ENCODE peak calls at places on chromosomes 3 and 15, in seven cellular contexts. One of them, this sample, is unnamed.

GRCh38 chr3:107416138-107416537 is 38.9 kb downstream of the CCDC54 start:
- DNase-seq in T-helper 17 cell: no peak
- DNase-seq in activated CD4-positive, alpha-beta T cell treated with anti-CD3 and anti-CD28 coated beads for 24 hours: no peak
- DNase-seq in WERI-Rb-1: no peak
- DNase-seq in EH: peak; percentile 30
- DNase-seq in activated CD8-positive, alpha-beta memory T cell treated with anti-CD3 and anti-CD28 coated beads, Interleukin-2, amount 50 U/mL, for 48 hours: no peak
- DNase-seq in ELR: peak; percentile 20
- DNase-seq in this sample: no peak

GRCh38 chr3:39387411-39387975 is 4.3 kb downstream of the SLC25A38 start:
- DNase-seq in T-helper 17 cell: no peak
- DNase-seq in activated CD4-positive, alpha-beta T cell treated with anti-CD3 and anti-CD28 coated beads for 24 hours: no peak
- DNase-seq in WERI-Rb-1: no peak
- DNase-seq in EH: no peak
- DNase-seq in activated CD8-positive, alpha-beta memory T cell treated with anti-CD3 and anti-CD28 coated beads, Interleukin-2, amount 50 U/mL, for 48 hours: no peak
- DNase-seq in ELR: no peak
- DNase-seq in this sample: no peak

GRCh38 chr3:15117011-15117410 is 18.1 kb upstream of the RBSN start:
- DNase-seq in T-helper 17 cell: no peak
- DNase-seq in activated CD4-positive, alpha-beta T cell treated with anti-CD3 and anti-CD28 coated beads for 24 hours: no peak
- DNase-seq in WERI-Rb-1: no peak
- DNase-seq in EH: no peak
- DNase-seq in activated CD8-positive, alpha-beta memory T cell treated with anti-CD3 and anti-CD28 coated beads, Interleukin-2, amount 50 U/mL, for 48 hours: no peak
- DNase-seq in ELR: no peak
- DNase-seq in this sample: no peak

GRCh38 chr15:74240897-74241614 is 4.9 kb downstream of the CCDC33 start:
- DNase-seq in T-helper 17 cell: no peak
- DNase-seq in activated CD4-positive, alpha-beta T cell treated with anti-CD3 and anti-CD28 coated beads for 24 hours: no peak
- DNase-seq in WERI-Rb-1: no peak
- DNase-seq in EH: no peak
- DNase-seq in activated CD8-positive, alpha-beta memory T cell treated with anti-CD3 and anti-CD28 coated beads, Interleukin-2, amount 50 U/mL, for 48 hours: no peak
- DNase-seq in ELR: no peak
- DNase-seq in this sample: no peak

GRCh38 chr3:34256021-34256420 is 457.6 kb downstream of the PDCD6IP start:
- DNase-seq in T-helper 17 cell: no peak
- DNase-seq in activated CD4-positive, alpha-beta T cell treated with anti-CD3 and anti-CD28 coated beads for 24 hours: no peak
- DNase-seq in WERI-Rb-1: no peak
- DNase-seq in EH: no peak
- DNase-seq in activated CD8-positive, alpha-beta memory T cell treated with anti-CD3 and anti-CD28 coated beads, Interleukin-2, amount 50 U/mL, for 48 hours: no peak
- DNase-seq in ELR: no peak
- DNase-seq in this sample: no peak

GRCh38 chr3:113574213-113574612 is 41.9 kb downstream of the SIDT1 start:
- DNase-seq in T-helper 17 cell: no peak
- DNase-seq in activated CD4-positive, alpha-beta T cell treated with anti-CD3 and anti-CD28 coated beads for 24 hours: no peak
- DNase-seq in WERI-Rb-1: no peak
- DNase-seq in EH: no peak
- DNase-seq in activated CD8-positive, alpha-beta memory T cell treated with anti-CD3 and anti-CD28 coated beads, Interleukin-2, amount 50 U/mL, for 48 hours: no peak
- DNase-seq in ELR: no peak
- DNase-seq in this sample: no peak

GRCh38 chr3:106447902-106448301 is 579.1 kb upstream of the CBLB start:
- DNase-seq in T-helper 17 cell: no peak
- DNase-seq in activated CD4-positive, alpha-beta T cell treated with anti-CD3 and anti-CD28 coated beads for 24 hours: no peak
- DNase-seq in WERI-Rb-1: no peak
- DNase-seq in EH: no peak
- DNase-seq in activated CD8-positive, alpha-beta memory T cell treated with anti-CD3 and anti-CD28 coated beads, Interleukin-2, amount 50 U/mL, for 48 hours: no peak
- DNase-seq in ELR: no peak
- DNase-seq in this sample: no peak

GRCh38 chr3:58237940-58238681 is 519 bp downstream of the ABHD6 start:
- DNase-seq in T-helper 17 cell: no peak
- DNase-seq in activated CD4-positive, alpha-beta T cell treated with anti-CD3 and anti-CD28 coated beads for 24 hours: peak; percentile 23
- DNase-seq in WERI-Rb-1: peak; percentile 54
- DNase-seq in EH: no peak
- DNase-seq in activated CD8-positive, alpha-beta memory T cell treated with anti-CD3 and anti-CD28 coated beads, Interleukin-2, amount 50 U/mL, for 48 hours: peak; percentile 83
- DNase-seq in ELR: peak; percentile 59
- DNase-seq in this sample: peak; percentile 50

GRCh38 chr3:197417896-197418618 is 119.6 kb upstream of the DLG1 start:
- DNase-seq in T-helper 17 cell: no peak
- DNase-seq in activated CD4-positive, alpha-beta T cell treated with anti-CD3 and anti-CD28 coated beads for 24 hours: no peak
- DNase-seq in WERI-Rb-1: peak; percentile 28
- DNase-seq in EH: no peak
- DNase-seq in activated CD8-positive, alpha-beta memory T cell treated with anti-CD3 and anti-CD28 coated beads, Interleukin-2, amount 50 U/mL, for 48 hours: no peak
- DNase-seq in ELR: no peak
- DNase-seq in this sample: no peak

GRCh38 chr15:57686657-57687056 is 19.9 kb upstream of the POLR2M start:
- DNase-seq in T-helper 17 cell: no peak
- DNase-seq in activated CD4-positive, alpha-beta T cell treated with anti-CD3 and anti-CD28 coated beads for 24 hours: no peak
- DNase-seq in WERI-Rb-1: no peak
- DNase-seq in EH: no peak
- DNase-seq in activated CD8-positive, alpha-beta memory T cell treated with anti-CD3 and anti-CD28 coated beads, Interleukin-2, amount 50 U/mL, for 48 hours: no peak
- DNase-seq in ELR: peak; percentile 9
- DNase-seq in this sample: no peak

GRCh38 chr3:184811034-184811433 is 932 bp upstream of the VPS8 start:
- DNase-seq in T-helper 17 cell: no peak
- DNase-seq in activated CD4-positive, alpha-beta T cell treated with anti-CD3 and anti-CD28 coated beads for 24 hours: no peak
- DNase-seq in WERI-Rb-1: no peak
- DNase-seq in EH: no peak
- DNase-seq in activated CD8-positive, alpha-beta memory T cell treated with anti-CD3 and anti-CD28 coated beads, Interleukin-2, amount 50 U/mL, for 48 hours: no peak
- DNase-seq in ELR: no peak
- DNase-seq in this sample: no peak

GRCh38 chr3:15439476-15439875 is 12.1 kb downstream of the EAF1 start:
- DNase-seq in T-helper 17 cell: no peak
- DNase-seq in activated CD4-positive, alpha-beta T cell treated with anti-CD3 and anti-CD28 coated beads for 24 hours: no peak
- DNase-seq in WERI-Rb-1: no peak
- DNase-seq in EH: peak; percentile 34
- DNase-seq in activated CD8-positive, alpha-beta memory T cell treated with anti-CD3 and anti-CD28 coated beads, Interleukin-2, amount 50 U/mL, for 48 hours: no peak
- DNase-seq in ELR: peak; percentile 61
- DNase-seq in this sample: peak; percentile 42

GRCh38 chr15:58546635-58547627 is 115.1 kb downstream of the LIPC start:
- DNase-seq in T-helper 17 cell: no peak
- DNase-seq in activated CD4-positive, alpha-beta T cell treated with anti-CD3 and anti-CD28 coated beads for 24 hours: no peak
- DNase-seq in WERI-Rb-1: no peak
- DNase-seq in EH: peak; percentile 96
- DNase-seq in activated CD8-positive, alpha-beta memory T cell treated with anti-CD3 and anti-CD28 coated beads, Interleukin-2, amount 50 U/mL, for 48 hours: no peak
- DNase-seq in ELR: peak; percentile 95
- DNase-seq in this sample: peak; percentile 85

GRCh38 chr15:100275641-100276040 is 66.1 kb downstream of the ADAMTS17 start:
- DNase-seq in T-helper 17 cell: no peak
- DNase-seq in activated CD4-positive, alpha-beta T cell treated with anti-CD3 and anti-CD28 coated beads for 24 hours: no peak
- DNase-seq in WERI-Rb-1: no peak
- DNase-seq in EH: no peak
- DNase-seq in activated CD8-positive, alpha-beta memory T cell treated with anti-CD3 and anti-CD28 coated beads, Interleukin-2, amount 50 U/mL, for 48 hours: no peak
- DNase-seq in ELR: no peak
- DNase-seq in this sample: no peak

GRCh38 chr3:162295323-162295983 is 798.8 kb downstream of the OTOL1 start:
- DNase-seq in T-helper 17 cell: no peak
- DNase-seq in activated CD4-positive, alpha-beta T cell treated with anti-CD3 and anti-CD28 coated beads for 24 hours: no peak
- DNase-seq in WERI-Rb-1: no peak
- DNase-seq in EH: peak; percentile 97
- DNase-seq in activated CD8-positive, alpha-beta memory T cell treated with anti-CD3 and anti-CD28 coated beads, Interleukin-2, amount 50 U/mL, for 48 hours: no peak
- DNase-seq in ELR: peak; percentile 98
- DNase-seq in this sample: peak; percentile 98

GRCh38 chr3:120743081-120743365 is 479 bp downstream of the GTF2E1 start:
- DNase-seq in T-helper 17 cell: no peak
- DNase-seq in activated CD4-positive, alpha-beta T cell treated with anti-CD3 and anti-CD28 coated beads for 24 hours: no peak
- DNase-seq in WERI-Rb-1: no peak
- DNase-seq in EH: peak; percentile 40
- DNase-seq in activated CD8-positive, alpha-beta memory T cell treated with anti-CD3 and anti-CD28 coated beads, Interleukin-2, amount 50 U/mL, for 48 hours: no peak
- DNase-seq in ELR: peak; percentile 48
- DNase-seq in this sample: peak; percentile 39

GRCh38 chr15:71207141-71207540 is 91.9 kb downstream of the THSD4 start:
- DNase-seq in T-helper 17 cell: no peak
- DNase-seq in activated CD4-positive, alpha-beta T cell treated with anti-CD3 and anti-CD28 coated beads for 24 hours: no peak
- DNase-seq in WERI-Rb-1: no peak
- DNase-seq in EH: no peak
- DNase-seq in activated CD8-positive, alpha-beta memory T cell treated with anti-CD3 and anti-CD28 coated beads, Interleukin-2, amount 50 U/mL, for 48 hours: no peak
- DNase-seq in ELR: no peak
- DNase-seq in this sample: no peak

GRCh38 chr15:64692166-64692565 is 83.2 kb downstream of the RBPMS2 start:
- DNase-seq in T-helper 17 cell: no peak
- DNase-seq in activated CD4-positive, alpha-beta T cell treated with anti-CD3 and anti-CD28 coated beads for 24 hours: no peak
- DNase-seq in WERI-Rb-1: no peak
- DNase-seq in EH: no peak
- DNase-seq in activated CD8-positive, alpha-beta memory T cell treated with anti-CD3 and anti-CD28 coated beads, Interleukin-2, amount 50 U/mL, for 48 hours: no peak
- DNase-seq in ELR: no peak
- DNase-seq in this sample: no peak

GRCh38 chr15:39165026-39165706 is 415.7 kb upstream of the THBS1 start:
- DNase-seq in T-helper 17 cell: no peak
- DNase-seq in activated CD4-positive, alpha-beta T cell treated with anti-CD3 and anti-CD28 coated beads for 24 hours: no peak
- DNase-seq in WERI-Rb-1: no peak
- DNase-seq in EH: peak; percentile 86
- DNase-seq in activated CD8-positive, alpha-beta memory T cell treated with anti-CD3 and anti-CD28 coated beads, Interleukin-2, amount 50 U/mL, for 48 hours: no peak
- DNase-seq in ELR: peak; percentile 47
- DNase-seq in this sample: peak; percentile 44

GRCh38 chr15:36888018-36888992 is 212.0 kb downstream of the MEIS2 start:
- DNase-seq in T-helper 17 cell: no peak
- DNase-seq in activated CD4-positive, alpha-beta T cell treated with anti-CD3 and anti-CD28 coated beads for 24 hours: no peak
- DNase-seq in WERI-Rb-1: peak; percentile 92
- DNase-seq in EH: peak; percentile 8
- DNase-seq in activated CD8-positive, alpha-beta memory T cell treated with anti-CD3 and anti-CD28 coated beads, Interleukin-2, amount 50 U/mL, for 48 hours: no peak
- DNase-seq in ELR: peak; percentile 27
- DNase-seq in this sample: no peak

GRCh38 chr3:125375950-125376679 is 990 bp upstream of the ZNF148 start:
- DNase-seq in T-helper 17 cell: no peak
- DNase-seq in activated CD4-positive, alpha-beta T cell treated with anti-CD3 and anti-CD28 coated beads for 24 hours: no peak
- DNase-seq in WERI-Rb-1: no peak
- DNase-seq in EH: peak; percentile 42
- DNase-seq in activated CD8-positive, alpha-beta memory T cell treated with anti-CD3 and anti-CD28 coated beads, Interleukin-2, amount 50 U/mL, for 48 hours: no peak
- DNase-seq in ELR: peak; percentile 81
- DNase-seq in this sample: peak; percentile 76

GRCh38 chr15:88072598-88073385 is 183.7 kb downstream of the NTRK3 start:
- DNase-seq in T-helper 17 cell: no peak
- DNase-seq in activated CD4-positive, alpha-beta T cell treated with anti-CD3 and anti-CD28 coated beads for 24 hours: no peak
- DNase-seq in WERI-Rb-1: no peak
- DNase-seq in EH: no peak
- DNase-seq in activated CD8-positive, alpha-beta memory T cell treated with anti-CD3 and anti-CD28 coated beads, Interleukin-2, amount 50 U/mL, for 48 hours: no peak
- DNase-seq in ELR: no peak
- DNase-seq in this sample: no peak

GRCh38 chr3:101266566-101266965 is 53.8 kb downstream of the IMPG2 start:
- DNase-seq in T-helper 17 cell: no peak
- DNase-seq in activated CD4-positive, alpha-beta T cell treated with anti-CD3 and anti-CD28 coated beads for 24 hours: no peak
- DNase-seq in WERI-Rb-1: no peak
- DNase-seq in EH: no peak
- DNase-seq in activated CD8-positive, alpha-beta memory T cell treated with anti-CD3 and anti-CD28 coated beads, Interleukin-2, amount 50 U/mL, for 48 hours: no peak
- DNase-seq in ELR: no peak
- DNase-seq in this sample: no peak

GRCh38 chr3:133467780-133468179 is 67.9 kb downstream of the BFSP2 start:
- DNase-seq in T-helper 17 cell: no peak
- DNase-seq in activated CD4-positive, alpha-beta T cell treated with anti-CD3 and anti-CD28 coated beads for 24 hours: no peak
- DNase-seq in WERI-Rb-1: no peak
- DNase-seq in EH: no peak
- DNase-seq in activated CD8-positive, alpha-beta memory T cell treated with anti-CD3 and anti-CD28 coated beads, Interleukin-2, amount 50 U/mL, for 48 hours: no peak
- DNase-seq in ELR: no peak
- DNase-seq in this sample: no peak